ENCODE peak calls at places on chromosome 20, in eight cellular contexts. X is AG10803, S is coronary artery, A is lower leg skin, Z is fibroblast of the aortic adventitia, Q is Caco-2, B is H7, U is prostate gland. C is an unnamed sample.

GRCh38 chr20:63228786-63229185 is 6.9 kb upstream of the BIRC7 start:
- DNase-seq in Q (no peak), A (no peak), U (no peak), B (no peak), Z (no peak), X (no peak), S (no peak), C (no peak)

GRCh38 chr20:64153861-64154589 is 10.2 kb upstream of the MYT1 start:
- DNase-seq in Z (no peak), U (no peak), A (no peak), X (no peak), S (no peak), Q (no peak), B (no peak), C (no peak)

GRCh38 chr20:24972341-24972740 is 20.2 kb downstream of the APMAP start:
- DNase-seq in B (no peak), X (no peak), S (peak; percentile 8), Q (no peak), U (no peak), A (peak; percentile 15), Z (no peak), C (no peak)

GRCh38 chr20:43749734-43750294 is 23.0 kb upstream of the GTSF1L start:
- DNase-seq in Q (peak; percentile 87), Z (peak; percentile 40), A (peak; percentile 92), X (peak; percentile 42), S (no peak), U (peak; percentile 49), B (peak; percentile 95), C (no peak)

GRCh38 chr20:43320536-43320935 is 130.8 kb upstream of the PTPRT start:
- DNase-seq in B (no peak), Q (no peak), U (no peak), X (no peak), Z (no peak), S (no peak), A (peak; percentile 46), C (no peak)

GRCh38 chr20:61807426-61808160 is 258.1 kb downstream of the TAF4 start:
- DNase-seq in X (no peak), Q (no peak), U (no peak), S (no peak), A (no peak), Z (no peak), B (peak; percentile 67), C (no peak)

GRCh38 chr20:25237610-25238318 is 10.1 kb upstream of the PYGB start:
- DNase-seq in X (peak; percentile 99), A (peak; percentile 93), S (peak; percentile 93), B (no peak), Q (no peak), Z (peak; percentile 100), U (peak; percentile 78), C (peak; percentile 12)

GRCh38 chr20:24257171-24257570 is 212.3 kb upstream of the SYNDIG1 start:
- DNase-seq in S (no peak), U (no peak), X (no peak), A (no peak), Z (no peak), B (no peak), Q (no peak), C (no peak)

GRCh38 chr20:61939691-61940360 is 125.9 kb downstream of the TAF4 start:
- DNase-seq in Q (peak; percentile 46), S (no peak), Z (no peak), U (no peak), X (no peak), B (no peak), A (no peak), C (no peak)

GRCh38 chr20:57433658-57434389 is 42.6 kb downstream of the RBM38 start:
- DNase-seq in A (no peak), Q (peak; percentile 41), X (no peak), U (no peak), Z (no peak), B (no peak), S (no peak), C (no peak)

GRCh38 chr20:54515788-54516324 is 40.5 kb downstream of the DOK5 start:
- DNase-seq in B (no peak), Q (no peak), X (no peak), Z (peak; percentile 35), A (no peak), U (no peak), S (no peak), C (no peak)

GRCh38 chr20:35237486-35237885 is 11.0 kb downstream of the MMP24 start:
- DNase-seq in Q (no peak), A (no peak), S (no peak), B (no peak), Z (no peak), X (peak; percentile 76), U (no peak), C (no peak)

GRCh38 chr20:50913976-50914375 is 17.3 kb downstream of the ADNP start:
- DNase-seq in A (no peak), Z (peak; percentile 80), B (no peak), X (peak; percentile 70), Q (no peak), S (no peak), U (no peak), C (no peak)

GRCh38 chr20:40677343-40677924 is 11.6 kb downstream of the MAFB start:
- DNase-seq in Z (no peak), Q (no peak), S (no peak), B (no peak), U (no peak), X (no peak), A (no peak), C (no peak)

GRCh38 chr20:40675599-40676221 is 13.3 kb downstream of the MAFB start:
- DNase-seq in S (no peak), Z (no peak), X (no peak), B (no peak), U (no peak), Q (no peak), A (peak; percentile 59), C (no peak)

GRCh38 chr20:40676466-40676865 is 12.6 kb downstream of the MAFB start:
- DNase-seq in S (no peak), U (no peak), B (no peak), A (peak; percentile 23), Q (no peak), X (no peak), Z (no peak), C (no peak)

GRCh38 chr20:40678286-40678835 is 10.7 kb downstream of the MAFB start:
- DNase-seq in U (no peak), X (no peak), Z (no peak), Q (no peak), B (no peak), S (no peak), A (no peak), C (no peak)

GRCh38 chr20:40676870-40677269 is 12.2 kb downstream of the MAFB start:
- DNase-seq in S (no peak), A (no peak), U (no peak), X (no peak), Q (no peak), Z (no peak), B (no peak), C (no peak)
- H3K4me3 ChIP-seq in S (peak overlapping the region; percentile 48), A (no peak overlapping the region), U (no peak overlapping the region), X (no peak overlapping the region), Q (no peak overlapping the region), Z (no peak overlapping the region), B (no peak overlapping the region), C (no peak overlapping the region)

DNA sequence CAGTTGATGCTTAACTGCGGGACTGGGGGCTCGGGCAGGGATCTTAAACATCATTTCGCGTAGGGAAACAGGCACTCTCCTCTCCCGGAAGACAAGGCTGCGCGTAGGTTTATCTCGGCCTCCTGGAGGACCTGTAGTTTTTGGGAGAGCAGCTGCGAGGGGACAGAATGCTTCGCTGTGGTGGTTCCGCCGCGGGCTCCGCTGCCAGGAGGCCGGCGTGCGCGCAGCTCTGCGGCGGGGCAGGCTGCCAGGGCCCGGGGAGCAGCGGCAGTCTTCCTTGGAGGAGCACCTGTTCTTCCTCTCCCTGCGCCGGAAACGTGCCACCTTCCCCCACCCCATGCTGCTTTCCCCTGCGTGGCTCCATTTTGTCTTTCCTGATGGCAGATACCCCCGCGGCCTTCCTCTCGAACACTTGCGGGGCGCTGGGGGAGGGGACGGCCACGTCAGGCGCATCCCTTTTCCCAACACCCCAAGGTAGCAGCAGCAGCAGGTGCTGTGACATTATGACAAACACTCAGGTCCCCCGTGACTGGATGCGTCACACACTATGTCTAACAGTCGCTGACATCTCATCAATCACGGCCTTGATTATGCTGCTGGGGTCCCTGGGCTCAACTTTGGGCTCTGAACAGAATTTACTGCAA is 230.7 kb upstream of the BTBD3 start:
- DNase-seq in A (no peak), S (no peak), Z (peak; percentile 11), B (peak; percentile 59), Q (no peak), U (no peak), X (peak; percentile 4), C (no peak)
- H3K4me3 ChIP-seq in A (no peak overlapping the region), S (peak overlapping the region; percentile 67), Z (peak overlapping the region; percentile 41), B (peak overlapping the region; percentile 36), Q (peak overlapping the region; percentile 5), U (peak overlapping the region; percentile 21), X (peak overlapping the region; percentile 33), C (no peak overlapping the region)

DNA sequence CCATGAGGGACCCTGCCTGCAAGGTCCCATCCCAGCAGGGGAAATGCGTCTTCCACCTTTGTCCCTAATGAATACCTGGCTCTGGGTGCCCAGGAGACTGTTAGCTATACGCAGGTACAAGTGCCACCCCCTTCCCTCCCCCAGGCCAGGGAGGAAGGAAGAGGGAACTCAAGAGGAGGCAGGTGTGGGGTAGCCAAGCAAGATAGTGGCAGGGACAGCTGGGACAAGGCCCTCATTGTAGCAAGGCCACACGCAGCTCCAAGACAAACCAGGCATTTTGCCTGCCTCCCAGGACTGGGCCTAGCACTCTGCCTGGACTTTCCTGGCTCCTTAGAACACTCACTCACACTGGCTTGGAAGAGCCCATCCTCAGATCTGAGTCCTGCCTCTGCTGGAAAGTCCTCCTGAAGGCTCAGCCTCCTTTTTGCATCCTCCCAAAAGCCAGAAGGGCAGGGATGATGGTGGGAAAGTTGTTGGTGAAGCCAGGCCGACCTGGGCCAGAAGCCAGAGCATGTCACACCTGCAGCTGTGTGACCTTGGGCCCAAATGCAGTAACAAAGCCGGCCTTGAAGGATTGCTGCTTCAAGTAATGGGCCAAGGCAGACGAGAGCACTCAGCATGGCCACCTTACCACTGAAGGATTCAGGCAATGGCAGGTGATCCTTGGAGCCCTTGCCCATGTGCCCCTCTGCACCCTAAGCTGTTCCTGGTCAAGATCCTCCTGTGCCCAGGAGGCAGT is 27.7 kb downstream of the SNPH start:
- DNase-seq in Z (no peak), Q (no peak), A (no peak), B (no peak), U (no peak), S (no peak), X (no peak), C (no peak)
- H3K4me3 ChIP-seq in Z (no peak overlapping the region), Q (no peak overlapping the region), A (no peak overlapping the region), B (no peak overlapping the region), U (no peak overlapping the region), S (no peak overlapping the region), X (no peak overlapping the region), C (no peak overlapping the region)

DNA sequence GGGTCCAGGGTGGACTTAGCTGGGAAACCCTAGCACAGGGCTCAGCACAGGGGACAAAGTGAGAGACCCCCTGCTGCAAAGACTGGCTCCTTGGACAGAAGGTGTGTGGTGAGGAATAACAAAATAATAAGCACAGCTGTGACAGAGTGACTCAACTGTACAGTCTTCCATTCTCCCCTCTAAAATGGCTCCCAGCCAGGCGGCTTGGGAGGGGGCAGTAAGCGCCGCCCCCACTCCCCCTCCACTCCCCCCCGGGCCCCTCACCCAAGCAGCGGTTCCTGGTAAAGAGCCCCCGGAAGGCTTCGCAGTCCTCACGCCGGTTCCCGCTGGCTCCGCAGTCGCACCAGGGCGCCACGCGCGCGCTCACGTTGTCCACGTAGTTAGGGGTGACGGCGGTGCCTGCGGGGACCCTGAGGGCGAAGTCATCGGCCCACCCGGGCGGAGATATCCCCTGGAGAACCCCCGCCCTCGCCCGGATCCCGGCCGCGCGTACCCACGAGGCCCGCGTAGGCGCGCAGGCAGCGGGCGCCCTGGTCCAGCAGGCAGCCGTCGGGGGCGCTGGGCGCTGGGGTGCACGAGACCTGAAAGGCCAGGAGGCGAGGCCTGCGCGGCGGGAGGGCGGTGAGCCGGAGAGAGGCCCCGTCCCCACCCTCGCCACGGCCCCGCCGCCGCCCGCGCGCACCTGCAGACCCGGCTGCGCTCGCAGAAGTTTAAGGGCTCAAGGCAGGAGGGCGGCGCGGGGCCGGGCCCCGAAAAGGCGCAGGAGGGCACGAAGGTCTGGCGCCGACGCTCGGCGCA is 2.7 kb downstream of the GFRA4 start:
- DNase-seq in Q (no peak), Z (no peak), S (no peak), U (no peak), A (peak; percentile 75), X (no peak), B (peak; percentile 47), C (no peak)
- H3K4me3 ChIP-seq in Q (no peak overlapping the region), Z (no peak overlapping the region), S (peak overlapping the region; percentile 50), U (peak overlapping the region; percentile 3), A (no peak overlapping the region), X (no peak overlapping the region), B (no peak overlapping the region), C (peak overlapping the region; percentile 55)

C was measured in SK-N-MC.